ENCODE peak calls at places on chromosomes 4 and X, in seven cellular contexts. One of them, this sample, is unnamed.

GRCh38 chr4:124304936-124305335 is 407.6 kb downstream of the ANKRD50 start:
- DNase-seq in activated CD4-positive, alpha-beta memory T cell treated with anti-CD3 and anti-CD28 coated beads, Interleukin-2, amount 10 ng/mL, durations not matched to agents 7 days and 5 days: no peak
- DNase-seq in NCI-H526 treated with DMSO at 0.1 percent for 48 hours: no peak
- DNase-seq in hepatocyte: no peak
- DNase-seq in HL-60: no peak
- DNase-seq in colonic mucosa: no peak
- DNase-seq in NCI-H1694: no peak
- DNase-seq in this sample: no peak

GRCh38 chr4:52172166-52172565 is 121.1 kb downstream of the SPATA18 start:
- DNase-seq in activated CD4-positive, alpha-beta memory T cell treated with anti-CD3 and anti-CD28 coated beads, Interleukin-2, amount 10 ng/mL, durations not matched to agents 7 days and 5 days: no peak
- DNase-seq in NCI-H526 treated with DMSO at 0.1 percent for 48 hours: no peak
- DNase-seq in hepatocyte: peak
- DNase-seq in HL-60: no peak
- DNase-seq in colonic mucosa: no peak
- DNase-seq in NCI-H1694: no peak
- DNase-seq in this sample: no peak

GRCh38 chrX:14528629-14529287 is 578 bp upstream of the GLRA2 start:
- DNase-seq in activated CD4-positive, alpha-beta memory T cell treated with anti-CD3 and anti-CD28 coated beads, Interleukin-2, amount 10 ng/mL, durations not matched to agents 7 days and 5 days: peak
- DNase-seq in NCI-H526 treated with DMSO at 0.1 percent for 48 hours: peak
- DNase-seq in hepatocyte: peak
- DNase-seq in HL-60: no peak
- DNase-seq in colonic mucosa: peak
- DNase-seq in NCI-H1694: peak
- DNase-seq in this sample: no peak

GRCh38 chrX:150504399-150505186 is 63.8 kb upstream of the MTM1 start:
- DNase-seq in activated CD4-positive, alpha-beta memory T cell treated with anti-CD3 and anti-CD28 coated beads, Interleukin-2, amount 10 ng/mL, durations not matched to agents 7 days and 5 days: no peak
- DNase-seq in NCI-H526 treated with DMSO at 0.1 percent for 48 hours: no peak
- DNase-seq in hepatocyte: no peak
- DNase-seq in HL-60: no peak
- DNase-seq in colonic mucosa: no peak
- DNase-seq in NCI-H1694: no peak
- DNase-seq in this sample: no peak

GRCh38 chr4:101355246-101355645 is 7.9 kb upstream of the PPP3CA start:
- DNase-seq in activated CD4-positive, alpha-beta memory T cell treated with anti-CD3 and anti-CD28 coated beads, Interleukin-2, amount 10 ng/mL, durations not matched to agents 7 days and 5 days: no peak
- DNase-seq in NCI-H526 treated with DMSO at 0.1 percent for 48 hours: no peak
- DNase-seq in hepatocyte: no peak
- DNase-seq in HL-60: no peak
- DNase-seq in colonic mucosa: no peak
- DNase-seq in NCI-H1694: no peak
- DNase-seq in this sample: no peak

GRCh38 chr4:182807346-182807745 is 109.8 kb downstream of the DCTD start:
- DNase-seq in activated CD4-positive, alpha-beta memory T cell treated with anti-CD3 and anti-CD28 coated beads, Interleukin-2, amount 10 ng/mL, durations not matched to agents 7 days and 5 days: no peak
- DNase-seq in NCI-H526 treated with DMSO at 0.1 percent for 48 hours: no peak
- DNase-seq in hepatocyte: no peak
- DNase-seq in HL-60: no peak
- DNase-seq in colonic mucosa: no peak
- DNase-seq in NCI-H1694: no peak
- DNase-seq in this sample: no peak

GRCh38 chr4:57158221-57158620 is 48.0 kb upstream of the IGFBP7 start:
- DNase-seq in activated CD4-positive, alpha-beta memory T cell treated with anti-CD3 and anti-CD28 coated beads, Interleukin-2, amount 10 ng/mL, durations not matched to agents 7 days and 5 days: no peak
- DNase-seq in NCI-H526 treated with DMSO at 0.1 percent for 48 hours: no peak
- DNase-seq in hepatocyte: no peak
- DNase-seq in HL-60: no peak
- DNase-seq in colonic mucosa: no peak
- DNase-seq in NCI-H1694: no peak
- DNase-seq in this sample: no peak

GRCh38 chr4:186472948-186473347 is 82.4 kb downstream of the MTNR1A start:
- DNase-seq in activated CD4-positive, alpha-beta memory T cell treated with anti-CD3 and anti-CD28 coated beads, Interleukin-2, amount 10 ng/mL, durations not matched to agents 7 days and 5 days: no peak
- DNase-seq in NCI-H526 treated with DMSO at 0.1 percent for 48 hours: peak
- DNase-seq in hepatocyte: peak
- DNase-seq in HL-60: no peak
- DNase-seq in colonic mucosa: no peak
- DNase-seq in NCI-H1694: no peak
- DNase-seq in this sample: no peak

GRCh38 chr4:81885016-81885415 is 413.3 kb upstream of the RASGEF1B start:
- DNase-seq in activated CD4-positive, alpha-beta memory T cell treated with anti-CD3 and anti-CD28 coated beads, Interleukin-2, amount 10 ng/mL, durations not matched to agents 7 days and 5 days: no peak
- DNase-seq in NCI-H526 treated with DMSO at 0.1 percent for 48 hours: no peak
- DNase-seq in hepatocyte: no peak
- DNase-seq in HL-60: no peak
- DNase-seq in colonic mucosa: no peak
- DNase-seq in NCI-H1694: no peak
- DNase-seq in this sample: no peak

GRCh38 chrX:24294619-24295018 is 19.2 kb downstream of the SUPT20HL2 start:
- DNase-seq in activated CD4-positive, alpha-beta memory T cell treated with anti-CD3 and anti-CD28 coated beads, Interleukin-2, amount 10 ng/mL, durations not matched to agents 7 days and 5 days: peak
- DNase-seq in NCI-H526 treated with DMSO at 0.1 percent for 48 hours: peak
- DNase-seq in hepatocyte: peak
- DNase-seq in HL-60: no peak
- DNase-seq in colonic mucosa: no peak
- DNase-seq in NCI-H1694: no peak
- DNase-seq in this sample: no peak

GRCh38 chr4:52199574-52200338 is 148.7 kb downstream of the SPATA18 start:
- DNase-seq in activated CD4-positive, alpha-beta memory T cell treated with anti-CD3 and anti-CD28 coated beads, Interleukin-2, amount 10 ng/mL, durations not matched to agents 7 days and 5 days: no peak
- DNase-seq in NCI-H526 treated with DMSO at 0.1 percent for 48 hours: no peak
- DNase-seq in hepatocyte: no peak
- DNase-seq in HL-60: no peak
- DNase-seq in colonic mucosa: no peak
- DNase-seq in NCI-H1694: no peak
- DNase-seq in this sample: no peak

This sample was measured in left lung.